ENCODE peak calls at places on chromosomes 1 and 21, in ten cellular contexts. One of them, this sample, is unnamed.
A peak's percentile ranks its signal among the peaks of the same experiment; 100 is the strongest.

GRCh38 chr1:22646359-22646758 is 2.9 kb downstream of the C1QC start:
- DNase-seq in Caco-2: no peak
- DNase-seq in BE2C: no peak
- DNase-seq in fibroblast of lung: peak; percentile 16
- DNase-seq in Panc1: no peak
- DNase-seq in aorta: no peak
- DNase-seq in osteoblast: peak; percentile 88
- DNase-seq in adrenal gland: no peak
- DNase-seq in pancreas: no peak
- DNase-seq in SK-N-SH: no peak
- DNase-seq in this sample: no peak

GRCh38 chr21:45397381-45397780 is 7.6 kb upstream of the COL18A1 start:
- DNase-seq in Caco-2: no peak
- DNase-seq in pancreas: no peak
- DNase-seq in adrenal gland: no peak
- DNase-seq in SK-N-SH: no peak
- DNase-seq in Panc1: no peak
- DNase-seq in aorta: no peak
- DNase-seq in fibroblast of lung: no peak
- DNase-seq in osteoblast: no peak
- DNase-seq in BE2C: no peak
- DNase-seq in this sample: no peak

GRCh38 chr1:93692983-93693591 is 11.4 kb upstream of the BCAR3 start:
- DNase-seq in aorta: no peak
- DNase-seq in BE2C: no peak
- DNase-seq in SK-N-SH: no peak
- DNase-seq in pancreas: no peak
- DNase-seq in fibroblast of lung: peak; percentile 64
- DNase-seq in osteoblast: peak; percentile 95
- DNase-seq in Caco-2: no peak
- DNase-seq in adrenal gland: no peak
- DNase-seq in Panc1: peak; percentile 87
- DNase-seq in this sample: peak; percentile 97

GRCh38 chr21:42097274-42097673 is 26.2 kb downstream of the UMODL1 start:
- DNase-seq in aorta: no peak
- DNase-seq in Panc1: peak; percentile 7
- DNase-seq in BE2C: no peak
- DNase-seq in SK-N-SH: no peak
- DNase-seq in pancreas: no peak
- DNase-seq in osteoblast: no peak
- DNase-seq in Caco-2: no peak
- DNase-seq in fibroblast of lung: no peak
- DNase-seq in adrenal gland: no peak
- DNase-seq in this sample: no peak

GRCh38 chr1:191371626-191372025 is 786.6 kb upstream of the RGS18 start:
- DNase-seq in Caco-2: no peak
- DNase-seq in Panc1: no peak
- DNase-seq in pancreas: peak; percentile 52
- DNase-seq in fibroblast of lung: peak; percentile 47
- DNase-seq in aorta: no peak
- DNase-seq in osteoblast: no peak
- DNase-seq in BE2C: no peak
- DNase-seq in adrenal gland: no peak
- DNase-seq in SK-N-SH: no peak
- DNase-seq in this sample: no peak

GRCh38 chr21:40936771-40937261 is 89.9 kb upstream of the DSCAM start:
- DNase-seq in Caco-2: no peak
- DNase-seq in aorta: no peak
- DNase-seq in pancreas: no peak
- DNase-seq in adrenal gland: no peak
- DNase-seq in SK-N-SH: no peak
- DNase-seq in fibroblast of lung: no peak
- DNase-seq in Panc1: no peak
- DNase-seq in BE2C: no peak
- DNase-seq in osteoblast: no peak
- DNase-seq in this sample: peak; percentile 17

GRCh38 chr1:12438349-12438924 is 179.6 kb downstream of the DHRS3 start:
- DNase-seq in Caco-2: no peak
- DNase-seq in pancreas: no peak
- DNase-seq in SK-N-SH: no peak
- DNase-seq in adrenal gland: no peak
- DNase-seq in fibroblast of lung: no peak
- DNase-seq in aorta: no peak
- DNase-seq in osteoblast: no peak
- DNase-seq in BE2C: no peak
- DNase-seq in Panc1: no peak
- DNase-seq in this sample: peak; percentile 67

GRCh38 chr1:11318982-11319381 is 46.0 kb downstream of the UBIAD1 start:
- DNase-seq in Caco-2: no peak
- DNase-seq in SK-N-SH: no peak
- DNase-seq in aorta: no peak
- DNase-seq in pancreas: no peak
- DNase-seq in BE2C: no peak
- DNase-seq in adrenal gland: no peak
- DNase-seq in osteoblast: peak; percentile 66
- DNase-seq in Panc1: no peak
- DNase-seq in fibroblast of lung: no peak
- DNase-seq in this sample: no peak

GRCh38 chr21:33769057-33769456 is 126.8 kb downstream of the ITSN1 start:
- DNase-seq in aorta: no peak
- DNase-seq in BE2C: no peak
- DNase-seq in adrenal gland: no peak
- DNase-seq in fibroblast of lung: no peak
- DNase-seq in Panc1: no peak
- DNase-seq in pancreas: no peak
- DNase-seq in osteoblast: no peak
- DNase-seq in SK-N-SH: no peak
- DNase-seq in Caco-2: no peak
- DNase-seq in this sample: no peak

GRCh38 chr21:33775100-33775828 is 133.0 kb downstream of the ITSN1 start:
- DNase-seq in SK-N-SH: no peak
- DNase-seq in adrenal gland: no peak
- DNase-seq in osteoblast: no peak
- DNase-seq in BE2C: no peak
- DNase-seq in Panc1: no peak
- DNase-seq in Caco-2: no peak
- DNase-seq in pancreas: no peak
- DNase-seq in aorta: no peak
- DNase-seq in fibroblast of lung: no peak
- DNase-seq in this sample: no peak

GRCh38 chr21:33770542-33770941 is 128.2 kb downstream of the ITSN1 start:
- DNase-seq in SK-N-SH: no peak
- DNase-seq in Panc1: no peak
- DNase-seq in Caco-2: no peak
- DNase-seq in BE2C: no peak
- DNase-seq in pancreas: no peak
- DNase-seq in aorta: no peak
- DNase-seq in osteoblast: no peak
- DNase-seq in adrenal gland: no peak
- DNase-seq in fibroblast of lung: no peak
- DNase-seq in this sample: no peak

GRCh38 chr21:33767960-33768359 is 125.7 kb downstream of the ITSN1 start:
- DNase-seq in BE2C: no peak
- DNase-seq in pancreas: no peak
- DNase-seq in osteoblast: no peak
- DNase-seq in Panc1: no peak
- DNase-seq in adrenal gland: no peak
- DNase-seq in aorta: no peak
- DNase-seq in Caco-2: no peak
- DNase-seq in SK-N-SH: no peak
- DNase-seq in fibroblast of lung: no peak
- DNase-seq in this sample: no peak

GRCh38 chr21:33771976-33772375 is 129.7 kb downstream of the ITSN1 start:
- DNase-seq in Panc1: no peak
- DNase-seq in BE2C: no peak
- DNase-seq in Caco-2: no peak
- DNase-seq in fibroblast of lung: no peak
- DNase-seq in adrenal gland: no peak
- DNase-seq in SK-N-SH: no peak
- DNase-seq in aorta: no peak
- DNase-seq in osteoblast: no peak
- DNase-seq in pancreas: no peak
- DNase-seq in this sample: no peak
- H3K36me3 ChIP-seq in Panc1: peaks cover 10% of the 10 kb centered on the region
- H3K36me3 ChIP-seq in BE2C: peaks cover 21% of the 10 kb centered on the region
- H3K36me3 ChIP-seq in Caco-2: peaks cover 1% of the 10 kb centered on the region
- H3K36me3 ChIP-seq in fibroblast of lung: peaks cover 4% of the 10 kb centered on the region
- H3K36me3 ChIP-seq in adrenal gland: peaks cover 31% of the 10 kb centered on the region
- H3K36me3 ChIP-seq in SK-N-SH: peaks cover 34% of the 10 kb centered on the region
- H3K36me3 ChIP-seq in aorta: peaks cover 6% of the 10 kb centered on the region
- H3K36me3 ChIP-seq in osteoblast: peaks cover 37% of the 10 kb centered on the region
- H3K36me3 ChIP-seq in pancreas: no peaks in the 10 kb centered on the region
- H3K36me3 ChIP-seq in this sample: peaks cover 4% of the 10 kb centered on the region

GRCh38 chr1:208081972-208082371 is 162.2 kb downstream of the PLXNA2 start:
- DNase-seq in SK-N-SH: no peak
- DNase-seq in fibroblast of lung: no peak
- DNase-seq in Caco-2: no peak
- DNase-seq in aorta: no peak
- DNase-seq in Panc1: no peak
- DNase-seq in osteoblast: peak; percentile 81
- DNase-seq in BE2C: no peak
- DNase-seq in adrenal gland: no peak
- DNase-seq in pancreas: no peak
- DNase-seq in this sample: no peak
- H3K36me3 ChIP-seq in SK-N-SH: peaks cover 82% of the 10 kb centered on the region
- H3K36me3 ChIP-seq in fibroblast of lung: no peaks in the 10 kb centered on the region
- H3K36me3 ChIP-seq in Caco-2: no peaks in the 10 kb centered on the region
- H3K36me3 ChIP-seq in aorta: no peaks in the 10 kb centered on the region
- H3K36me3 ChIP-seq in Panc1: no peaks in the 10 kb centered on the region
- H3K36me3 ChIP-seq in osteoblast: no peaks in the 10 kb centered on the region
- H3K36me3 ChIP-seq in BE2C: peaks cover 19% of the 10 kb centered on the region
- H3K36me3 ChIP-seq in adrenal gland: no peaks in the 10 kb centered on the region
- H3K36me3 ChIP-seq in pancreas: peaks cover 7% of the 10 kb centered on the region
- H3K36me3 ChIP-seq in this sample: peaks cover 29% of the 10 kb centered on the region

GRCh38 chr21:46428987-46429710 is 29.5 kb upstream of the DIP2A start:
- DNase-seq in Panc1: no peak
- DNase-seq in fibroblast of lung: no peak
- DNase-seq in adrenal gland: no peak
- DNase-seq in BE2C: no peak
- DNase-seq in Caco-2: no peak
- DNase-seq in aorta: no peak
- DNase-seq in SK-N-SH: no peak
- DNase-seq in pancreas: no peak
- DNase-seq in osteoblast: peak; percentile 71
- DNase-seq in this sample: no peak

GRCh38 chr21:46429754-46430681 is 28.7 kb upstream of the DIP2A start:
- DNase-seq in fibroblast of lung: no peak
- DNase-seq in SK-N-SH: no peak
- DNase-seq in pancreas: no peak
- DNase-seq in BE2C: no peak
- DNase-seq in osteoblast: peak; percentile 79
- DNase-seq in adrenal gland: no peak
- DNase-seq in aorta: no peak
- DNase-seq in Caco-2: no peak
- DNase-seq in Panc1: no peak
- DNase-seq in this sample: no peak

GRCh38 chr21:46427516-46427915 is 31.2 kb upstream of the DIP2A start:
- DNase-seq in fibroblast of lung: no peak
- DNase-seq in osteoblast: no peak
- DNase-seq in aorta: no peak
- DNase-seq in pancreas: no peak
- DNase-seq in SK-N-SH: no peak
- DNase-seq in Panc1: no peak
- DNase-seq in Caco-2: no peak
- DNase-seq in adrenal gland: no peak
- DNase-seq in BE2C: no peak
- DNase-seq in this sample: no peak

GRCh38 chr21:46426313-46427046 is 32.2 kb upstream of the DIP2A start:
- DNase-seq in fibroblast of lung: no peak
- DNase-seq in pancreas: no peak
- DNase-seq in Caco-2: no peak
- DNase-seq in BE2C: no peak
- DNase-seq in aorta: peak; percentile 57
- DNase-seq in SK-N-SH: no peak
- DNase-seq in osteoblast: peak; percentile 60
- DNase-seq in adrenal gland: no peak
- DNase-seq in Panc1: no peak
- DNase-seq in this sample: no peak

DNA sequence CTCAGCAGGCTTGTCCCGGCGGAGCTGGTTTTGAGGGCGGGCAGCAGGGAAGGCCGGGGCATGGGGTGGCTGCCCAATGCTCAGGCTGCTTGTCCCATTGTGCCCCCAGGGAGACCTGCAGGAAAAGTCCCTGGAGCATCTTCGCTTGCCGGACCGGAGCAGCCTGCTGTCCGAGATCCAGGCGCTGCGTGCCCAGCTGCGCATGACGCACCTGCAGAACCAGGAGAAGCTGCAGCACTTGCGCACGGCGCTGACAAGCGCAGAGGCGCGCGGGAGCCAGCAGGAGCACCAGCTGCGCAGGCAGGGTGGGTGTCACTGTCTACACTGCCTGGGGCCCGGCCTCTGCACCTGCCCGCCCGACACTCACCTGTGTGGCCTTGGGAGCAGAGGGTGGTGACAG is 30.4 kb upstream of the DIP2A start:
- DNase-seq in osteoblast: peak; percentile 21
- DNase-seq in adrenal gland: no peak
- DNase-seq in aorta: no peak
- DNase-seq in Caco-2: no peak
- DNase-seq in Panc1: no peak
- DNase-seq in BE2C: no peak
- DNase-seq in fibroblast of lung: no peak
- DNase-seq in SK-N-SH: no peak
- DNase-seq in pancreas: no peak
- DNase-seq in this sample: no peak
- H3K36me3 ChIP-seq in osteoblast: peaks cover 26% of the 10 kb centered on the region
- H3K36me3 ChIP-seq in adrenal gland: peaks cover 46% of the 10 kb centered on the region
- H3K36me3 ChIP-seq in aorta: peaks cover 3% of the 10 kb centered on the region
- H3K36me3 ChIP-seq in Caco-2: no peaks in the 10 kb centered on the region
- H3K36me3 ChIP-seq in Panc1: no peaks in the 10 kb centered on the region
- H3K36me3 ChIP-seq in BE2C: peaks cover 60% of the 10 kb centered on the region
- H3K36me3 ChIP-seq in fibroblast of lung: peaks cover 20% of the 10 kb centered on the region
- H3K36me3 ChIP-seq in SK-N-SH: peaks cover 49% of the 10 kb centered on the region
- H3K36me3 ChIP-seq in pancreas: peaks cover 11% of the 10 kb centered on the region
- H3K36me3 ChIP-seq in this sample: peaks cover 22% of the 10 kb centered on the region

GRCh38 chr1:20102875-20103274 is 16.5 kb downstream of the PLA2G2D start:
- DNase-seq in Caco-2: no peak
- DNase-seq in pancreas: no peak
- DNase-seq in adrenal gland: no peak
- DNase-seq in SK-N-SH: no peak
- DNase-seq in fibroblast of lung: peak; percentile 82
- DNase-seq in aorta: no peak
- DNase-seq in osteoblast: peak; percentile 73
- DNase-seq in Panc1: no peak
- DNase-seq in BE2C: no peak
- DNase-seq in this sample: peak; percentile 85

GRCh38 chr1:20096840-20097447 is 22.4 kb downstream of the PLA2G2D start:
- DNase-seq in osteoblast: no peak
- DNase-seq in adrenal gland: no peak
- DNase-seq in Panc1: no peak
- DNase-seq in SK-N-SH: no peak
- DNase-seq in BE2C: no peak
- DNase-seq in fibroblast of lung: no peak
- DNase-seq in pancreas: no peak
- DNase-seq in aorta: peak; percentile 30
- DNase-seq in Caco-2: no peak
- DNase-seq in this sample: no peak

GRCh38 chr1:20095564-20096434 is 23.5 kb downstream of the PLA2G2D start:
- DNase-seq in osteoblast: peak; percentile 68
- DNase-seq in Caco-2: no peak
- DNase-seq in pancreas: no peak
- DNase-seq in SK-N-SH: no peak
- DNase-seq in aorta: peak; percentile 7
- DNase-seq in Panc1: no peak
- DNase-seq in adrenal gland: no peak
- DNase-seq in fibroblast of lung: no peak
- DNase-seq in BE2C: no peak
- DNase-seq in this sample: peak; percentile 2

GRCh38 chr1:20100632-20101355 is 18.5 kb downstream of the PLA2G2D start:
- DNase-seq in aorta: peak; percentile 72
- DNase-seq in pancreas: no peak
- DNase-seq in osteoblast: peak; percentile 90
- DNase-seq in fibroblast of lung: peak; percentile 63
- DNase-seq in Caco-2: peak; percentile 32
- DNase-seq in BE2C: peak; percentile 26
- DNase-seq in SK-N-SH: peak; percentile 70
- DNase-seq in Panc1: peak; percentile 56
- DNase-seq in adrenal gland: peak; percentile 61
- DNase-seq in this sample: peak; percentile 55

GRCh38 chr1:20099533-20099932 is 19.8 kb downstream of the PLA2G2D start:
- DNase-seq in osteoblast: no peak
- DNase-seq in aorta: peak; percentile 13
- DNase-seq in Caco-2: no peak
- DNase-seq in adrenal gland: no peak
- DNase-seq in Panc1: no peak
- DNase-seq in SK-N-SH: no peak
- DNase-seq in fibroblast of lung: peak; percentile 58
- DNase-seq in pancreas: no peak
- DNase-seq in BE2C: no peak
- DNase-seq in this sample: no peak
- H3K36me3 ChIP-seq in osteoblast: no peaks in the 10 kb centered on the region
- H3K36me3 ChIP-seq in aorta: no peaks in the 10 kb centered on the region
- H3K36me3 ChIP-seq in Caco-2: no peaks in the 10 kb centered on the region
- H3K36me3 ChIP-seq in adrenal gland: no peaks in the 10 kb centered on the region
- H3K36me3 ChIP-seq in Panc1: no peaks in the 10 kb centered on the region
- H3K36me3 ChIP-seq in SK-N-SH: no peaks in the 10 kb centered on the region
- H3K36me3 ChIP-seq in fibroblast of lung: no peaks in the 10 kb centered on the region
- H3K36me3 ChIP-seq in pancreas: no peaks in the 10 kb centered on the region
- H3K36me3 ChIP-seq in BE2C: no peaks in the 10 kb centered on the region
- H3K36me3 ChIP-seq in this sample: no peaks in the 10 kb centered on the region